ENCODE peak calls at places on chromosomes 2 and 18, in four cellular contexts. B is K562, F is HCT116, H is GM12878. P is an unnamed sample.

GRCh38 chr18:47113796-47114540 is 36.3 kb downstream of the HDHD2 start:
- DNase-seq in B (no peak), F (no peak), H (no peak), P (peak)

GRCh38 chr2:16225545-16225944 is 285.2 kb downstream of the MYCN start:
- DNase-seq in B (no peak), F (no peak), H (no peak), P (no peak)

GRCh38 chr18:53254265-53254664 is 914.3 kb downstream of the DCC start:
- DNase-seq in B (no peak), F (no peak), H (no peak), P (peak)

GRCh38 chr18:52536039-52536438 is 196.0 kb downstream of the DCC start:
- DNase-seq in B (no peak), F (no peak), H (no peak), P (no peak)

GRCh38 chr2:234689911-234690379 is 193.1 kb upstream of the ARL4C start:
- DNase-seq in B (no peak), F (no peak), H (no peak), P (no peak)

GRCh38 chr18:55321268-55322175 is 266.5 kb downstream of the TCF4 start:
- DNase-seq in B (no peak), F (no peak), H (peak), P (peak)

GRCh38 chr2:109558076-109558882 is 55.5 kb downstream of the SEPTIN10 start:
- DNase-seq in B (peak), F (peak), H (no peak), P (peak)

GRCh38 chr18:48264508-48264907 is 144.7 kb downstream of the ZBTB7C start:
- DNase-seq in B (no peak), F (no peak), H (no peak), P (peak)

GRCh38 chr2:65576861-65577601 is 144.6 kb upstream of the SPRED2 start:
- DNase-seq in B (peak), F (peak), H (no peak), P (peak)

DNA sequence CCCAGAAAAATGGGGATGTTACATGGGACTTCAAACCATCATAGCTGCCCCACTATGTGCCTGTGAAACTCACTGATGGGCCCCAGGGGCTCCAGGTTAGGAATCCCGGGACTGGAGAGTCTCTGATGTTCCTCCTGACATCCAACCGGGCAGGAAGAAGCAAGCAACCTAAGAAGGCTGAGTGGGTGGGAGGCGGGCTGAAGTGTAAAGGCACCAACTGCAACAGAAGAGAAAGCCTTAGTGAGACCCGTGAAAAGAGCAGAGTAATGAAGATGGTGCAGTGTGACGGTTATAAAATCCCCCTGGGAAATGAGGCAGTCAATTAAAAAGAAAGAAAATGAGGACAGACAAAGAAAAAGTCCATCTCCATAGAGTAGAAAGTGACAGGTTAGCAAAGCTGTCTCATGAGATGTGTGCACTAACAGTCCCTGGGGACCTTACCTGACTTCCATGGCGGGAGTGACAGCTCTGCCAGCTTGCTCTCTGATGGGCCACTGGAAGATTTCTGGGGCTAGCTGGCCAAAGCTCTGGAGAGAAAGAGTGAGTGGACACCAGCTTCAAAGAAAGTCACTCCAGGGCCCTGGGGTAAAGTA is 44.4 kb upstream of the IGFBP2 start:
- DNase-seq in B (no peak), F (no peak), H (no peak), P (no peak)
- H2AFZ ChIP-seq in B (no peak), F (no peak), H (no peak), P (no peak)

GRCh38 chr2:3217646-3218045 is 160.0 kb downstream of the EIPR1 start:
- DNase-seq in B (no peak), F (no peak), H (no peak), P (no peak)

GRCh38 chr2:3224681-3225080 is 152.9 kb downstream of the EIPR1 start:
- DNase-seq in B (no peak), F (no peak), H (no peak), P (no peak)

GRCh38 chr2:3222636-3223035 is 155.0 kb downstream of the EIPR1 start:
- DNase-seq in B (no peak), F (no peak), H (peak), P (no peak)

GRCh38 chr2:3219536-3219935 is 158.1 kb downstream of the EIPR1 start:
- DNase-seq in B (no peak), F (no peak), H (no peak), P (no peak)

DNA sequence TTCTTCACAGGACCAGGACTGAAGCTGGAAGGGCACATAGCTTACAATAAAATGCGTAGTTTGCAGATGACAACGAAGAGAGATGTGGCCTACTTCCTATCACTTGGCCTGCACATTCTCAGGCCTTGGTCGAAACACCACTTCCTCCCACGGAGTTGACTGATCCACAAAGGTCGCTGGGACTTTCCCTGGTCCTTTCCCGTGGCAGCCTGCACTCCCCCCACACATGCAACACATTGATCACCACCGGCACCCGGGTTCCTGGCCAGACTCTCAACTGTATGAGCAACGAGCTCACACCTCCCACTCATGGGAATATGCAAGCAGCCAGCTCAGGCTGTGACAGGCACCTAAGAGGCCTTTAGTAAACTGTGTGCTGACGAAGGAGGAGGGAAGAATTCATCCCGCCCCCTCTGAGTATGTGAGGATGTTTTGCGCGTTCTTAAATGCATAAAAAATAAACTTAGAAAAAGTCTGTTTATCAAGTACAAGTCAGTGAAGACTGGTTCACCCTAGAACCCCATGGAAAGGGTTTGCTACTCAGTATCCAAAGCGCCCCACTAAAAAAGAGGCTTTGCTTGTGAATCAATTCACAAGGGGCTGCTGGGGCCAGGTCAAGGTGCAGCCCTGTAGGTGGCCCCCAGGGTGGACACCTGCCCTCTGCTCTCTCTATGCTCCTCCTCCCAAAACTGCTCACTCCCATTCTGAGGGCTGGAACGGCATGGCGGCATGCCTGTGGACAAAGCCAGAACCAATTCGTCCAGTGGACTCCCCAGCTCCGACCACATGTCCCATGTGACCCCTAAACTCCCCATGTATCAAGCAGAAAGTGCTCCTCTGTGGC is 154.3 kb downstream of the EIPR1 start:
- DNase-seq in B (no peak), F (no peak), H (peak), P (no peak)
- TF ChIP-seq POLR2AphosphoS5 in B (no peak), F (no peak), H (peak), P (no peak)

DNA sequence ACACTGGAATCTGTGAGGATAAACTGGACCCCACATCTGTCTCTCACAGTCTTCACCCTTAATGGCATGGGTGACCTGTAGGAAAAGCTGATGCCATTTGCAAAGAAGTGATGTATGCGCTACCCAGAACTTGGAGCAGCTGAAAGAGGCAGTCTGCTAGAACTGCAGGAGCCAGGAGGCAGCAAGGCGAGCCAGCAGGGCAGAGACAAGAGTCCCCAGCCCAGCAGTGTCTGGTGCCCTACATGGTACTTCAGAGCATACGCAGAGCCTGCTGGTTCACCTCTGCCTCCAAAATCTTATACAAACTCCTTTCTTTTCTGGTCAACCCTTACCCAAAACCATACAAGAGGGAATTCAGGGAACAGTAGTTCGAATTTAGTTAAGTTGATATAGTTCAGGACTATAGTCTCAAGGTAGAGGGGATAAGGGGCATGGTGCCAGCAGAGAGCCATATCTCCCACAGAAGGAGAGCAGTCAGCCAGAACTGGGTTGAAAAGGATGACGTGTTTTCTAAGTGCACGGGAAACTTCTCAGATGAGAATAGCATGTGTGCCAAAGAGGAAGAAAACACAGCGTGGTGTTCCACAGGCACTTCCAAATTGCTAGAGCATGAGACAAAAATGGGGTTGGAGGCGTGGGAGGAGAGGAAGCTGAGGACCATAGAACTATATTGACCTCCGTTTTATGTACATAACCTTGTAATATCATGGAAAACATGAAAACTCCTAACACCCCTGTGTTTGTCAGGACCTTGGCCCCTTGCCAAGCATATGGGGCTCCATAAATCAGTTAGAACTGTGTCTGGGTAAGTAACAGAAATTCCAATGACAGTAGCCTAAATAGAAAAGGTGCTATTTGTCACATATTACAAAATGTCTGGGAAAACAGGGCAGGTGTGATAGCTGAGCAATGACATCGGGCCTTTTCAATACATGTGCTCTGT is 682.8 kb upstream of the RAB6C start:
- DNase-seq in B (no peak), F (no peak), H (no peak), P (no peak)
- H2AFZ ChIP-seq in B (no peak), F (no peak), H (no peak), P (no peak)

GRCh38 chr2:196983934-196984333 is 57.4 kb upstream of the PGAP1 start:
- DNase-seq in B (no peak), F (no peak), H (no peak), P (no peak)
- TF ChIP-seq POLR2AphosphoS5 in B (no peak), F (no peak), H (no peak), P (no peak)

DNA sequence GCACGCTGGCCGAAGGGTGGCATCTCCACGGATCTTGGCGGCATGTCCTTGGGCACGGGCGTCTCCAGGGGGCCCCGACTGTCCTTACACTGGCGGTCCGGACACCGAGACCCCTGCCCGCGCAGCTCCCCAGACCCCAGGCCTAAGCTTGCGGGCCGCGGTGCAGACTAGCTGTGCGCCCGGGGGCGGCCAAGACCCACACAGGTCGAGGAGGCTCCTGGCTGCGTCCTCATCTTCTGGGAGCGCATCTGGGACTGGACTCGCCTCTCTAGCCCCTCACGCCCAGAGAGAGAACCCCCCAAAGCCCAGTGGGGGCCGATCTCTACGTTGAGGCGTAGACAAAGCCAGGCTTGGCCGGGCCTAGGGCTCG is 468 bp upstream of the TWIST2 start:
- DNase-seq in B (no peak), F (no peak), H (no peak), P (peak)
- H2AFZ ChIP-seq in B (no peak), F (no peak), H (no peak), P (peak)

GRCh38 chr2:168212167-168212566 is 35.2 kb downstream of the STK39 start:
- DNase-seq in B (no peak), F (no peak), H (no peak), P (peak)

GRCh38 chr2:168210216-168210897 is 37.0 kb downstream of the STK39 start:
- DNase-seq in B (no peak), F (no peak), H (no peak), P (no peak)

GRCh38 chr2:168212866-168213265 is 34.5 kb downstream of the STK39 start:
- DNase-seq in B (no peak), F (no peak), H (no peak), P (no peak)

GRCh38 chr2:168211664-168212163 is 35.7 kb downstream of the STK39 start:
- DNase-seq in B (no peak), F (no peak), H (no peak), P (no peak)

GRCh38 chr2:168210898-168211570 is 36.4 kb downstream of the STK39 start:
- DNase-seq in B (no peak), F (peak), H (no peak), P (no peak)
- TF ChIP-seq POLR2AphosphoS5 in B (no peak), F (peak), H (no peak), P (no peak)

GRCh38 chr18:61333271-61333745 is at the start of gene CDH20:
- DNase-seq in B (no peak), F (no peak), H (no peak), P (peak)
- H2AFZ ChIP-seq in B (no peak), F (no peak), H (no peak), P (peak)

DNA sequence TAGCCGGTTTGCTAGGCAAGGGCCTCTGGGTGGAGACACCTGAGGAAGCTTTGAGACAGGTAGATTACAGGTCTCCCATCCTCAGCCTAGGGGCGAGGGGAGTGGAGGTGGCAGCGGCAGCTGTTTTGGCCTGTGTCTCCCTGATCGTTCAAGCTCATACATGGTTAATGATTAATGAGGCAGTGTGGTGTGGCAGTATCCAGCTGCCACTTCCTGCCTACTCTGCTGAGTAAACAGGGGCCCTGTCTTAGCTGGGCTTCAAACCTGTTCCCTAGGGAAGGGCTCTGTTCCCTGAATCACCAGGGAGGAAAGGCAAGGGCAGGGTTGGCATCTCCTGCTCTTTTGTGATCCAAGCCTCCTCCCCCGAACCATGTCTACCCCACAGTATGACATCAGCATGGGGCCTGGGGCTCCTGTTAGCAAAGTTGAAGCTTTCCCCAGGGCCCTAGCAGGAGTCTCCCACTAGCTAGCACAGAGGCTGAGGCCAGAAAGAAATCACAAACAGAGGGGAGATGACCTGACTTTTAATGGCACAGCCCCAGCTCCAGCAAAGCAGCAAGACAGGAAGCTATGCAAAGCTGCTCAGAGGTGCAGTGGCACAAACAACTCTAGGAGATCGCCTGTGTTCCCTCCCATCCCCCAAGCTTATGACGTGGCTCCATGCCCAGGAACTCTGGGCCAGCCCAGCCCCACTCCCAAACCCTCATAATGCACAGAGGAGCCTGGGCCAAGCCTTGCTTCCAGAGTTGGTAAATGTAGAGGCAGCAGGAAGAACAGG is 3.7 kb upstream of the TUBA4B start:
- DNase-seq in B (peak), F (no peak), H (peak), P (peak)
- TF ChIP-seq POLR2AphosphoS5 in B (no peak), F (no peak), H (peak), P (no peak)

GRCh38 chr2:177313162-177313781 is 48.7 kb upstream of the NFE2L2 start:
- DNase-seq in B (no peak), F (no peak), H (no peak), P (no peak)
- H2AFZ ChIP-seq in B (no peak), F (no peak), H (no peak), P (no peak)